ENCODE peak calls at places on chromosomes 5 and 9, in six cellular contexts. D, H, N, Y, Q and V are unnamed samples.

GRCh38 chr9:121788686-121789366 is 137.4 kb downstream of the DAB2IP start:
- DNase-seq in D (no peak), H (peak; percentile 69), N (no peak), Y (no peak), Q (no peak), V (no peak)

GRCh38 chr5:116738270-116738947 is 163.8 kb upstream of the SEMA6A start:
- DNase-seq in D (no peak), H (no peak), N (no peak), Y (no peak), Q (no peak), V (peak; percentile 37)

GRCh38 chr5:141560141-141560540 is 58.7 kb downstream of the DIAPH1 start:
- DNase-seq in D (no peak), H (peak; percentile 34), N (no peak), Y (no peak), Q (no peak), V (no peak)

GRCh38 chr9:112218908-112219307 is 43.8 kb upstream of the SUSD1 start:
- DNase-seq in D (no peak), H (no peak), N (no peak), Y (no peak), Q (no peak), V (no peak)

GRCh38 chr5:113122053-113122452 is 145.5 kb downstream of the DCP2 start:
- DNase-seq in D (no peak), H (peak; percentile 84), N (no peak), Y (no peak), Q (peak; percentile 41), V (no peak)

GRCh38 chr5:91384671-91385430 is 1.7 kb upstream of the ARRDC3 start:
- DNase-seq in D (peak; percentile 43), H (peak; percentile 93), N (no peak), Y (no peak), Q (no peak), V (peak; percentile 73)

GRCh38 chr9:137192859-137193258 is 4.4 kb downstream of the SSNA1 start:
- DNase-seq in D (no peak), H (no peak), N (no peak), Y (no peak), Q (no peak), V (no peak)

GRCh38 chr5:40619406-40619805 is 60.3 kb upstream of the PTGER4 start:
- DNase-seq in D (no peak), H (no peak), N (no peak), Y (no peak), Q (no peak), V (no peak)

GRCh38 chr9:75090579-75090978 is 2.3 kb downstream of the OSTF1 start:
- DNase-seq in D (no peak), H (no peak), N (no peak), Y (no peak), Q (no peak), V (no peak)

GRCh38 chr9:73573235-73573634 is 421.6 kb downstream of the ANXA1 start:
- DNase-seq in D (no peak), H (no peak), N (no peak), Y (no peak), Q (no peak), V (no peak)

GRCh38 chr9:112020680-112021596 is 124.3 kb downstream of the UGCG start:
- DNase-seq in D (no peak), H (peak; percentile 89), N (no peak), Y (no peak), Q (no peak), V (no peak)

GRCh38 chr5:1526151-1526631 is 2.4 kb upstream of the LPCAT1 start:
- DNase-seq in D (no peak), H (no peak), N (no peak), Y (no peak), Q (no peak), V (no peak)

GRCh38 chr5:6311568-6312501 is 66.5 kb downstream of the MED10 start:
- DNase-seq in D (no peak), H (no peak), N (no peak), Y (no peak), Q (peak; percentile 38), V (peak; percentile 71)

GRCh38 chr5:158303883-158304282 is 444.9 kb upstream of the CLINT1 start:
- DNase-seq in D (no peak), H (no peak), N (no peak), Y (no peak), Q (no peak), V (no peak)

GRCh38 chr5:158302029-158302428 is 443.1 kb upstream of the CLINT1 start:
- DNase-seq in D (no peak), H (no peak), N (no peak), Y (no peak), Q (no peak), V (no peak)

GRCh38 chr5:158301186-158301585 is 442.2 kb upstream of the CLINT1 start:
- DNase-seq in D (no peak), H (no peak), N (no peak), Y (no peak), Q (no peak), V (no peak)

DNA sequence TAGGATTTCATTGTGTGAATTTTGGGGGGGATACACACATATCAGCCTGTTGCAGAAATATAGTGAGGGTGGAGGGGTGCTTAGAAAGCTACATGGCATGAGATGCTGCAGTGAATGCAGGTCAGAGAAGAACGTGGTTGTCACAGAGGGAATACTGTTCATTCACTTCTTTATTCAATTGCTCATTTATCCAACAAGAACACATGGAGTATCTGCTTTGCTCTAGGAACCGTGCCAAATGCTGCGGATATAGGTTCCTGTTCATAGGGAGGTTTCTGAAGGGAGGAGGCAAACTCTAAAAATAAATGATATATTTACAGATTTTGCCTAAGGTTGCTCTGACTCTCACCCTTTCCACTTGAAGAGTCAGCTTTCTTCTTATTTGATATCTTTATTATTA is 444.3 kb upstream of the CLINT1 start:
- DNase-seq in D (no peak), H (no peak), N (no peak), Y (no peak), Q (no peak), V (peak; percentile 18)
- TF ChIP-seq CTCF in D (no peak), H (no peak), N (no peak), Y (no peak), Q (no peak), V (no peak)

GRCh38 chr9:35716236-35716635 is 15.8 kb downstream of the TLN1 start:
- DNase-seq in D (no peak), H (no peak), N (no peak), Y (no peak), Q (no peak), V (no peak)
- TF ChIP-seq CTCF in D (no peak), H (no peak), N (no peak), Y (no peak), Q (no peak), V (no peak)

DNA sequence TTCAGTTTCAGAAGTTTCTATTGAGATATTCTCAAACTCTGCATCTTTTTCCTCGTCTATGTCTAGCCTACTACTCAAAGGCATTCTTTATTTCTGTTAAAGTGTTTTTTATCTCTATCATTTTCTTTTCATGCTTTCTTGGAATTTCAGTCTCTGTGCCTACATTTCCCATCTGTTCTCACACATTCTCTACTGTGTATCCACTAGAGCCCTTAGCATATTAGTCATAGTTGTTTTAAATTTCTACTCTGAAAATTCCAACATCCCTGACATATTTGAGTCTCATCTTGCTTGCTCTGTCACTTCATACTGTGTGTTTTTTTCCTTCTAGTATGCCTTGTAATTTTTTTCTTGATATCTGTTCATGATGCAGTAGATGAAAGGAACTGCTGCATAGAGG is 60.3 kb upstream of the GNA14 start:
- DNase-seq in D (no peak), H (no peak), N (no peak), Y (no peak), Q (no peak), V (no peak)
- TF ChIP-seq CTCF in D (no peak), H (no peak), N (no peak), Y (no peak), Q (no peak), V (no peak)

GRCh38 chr9:132181796-132182521 is 20.1 kb downstream of the NTNG2 start:
- DNase-seq in D (peak; percentile 38), H (no peak), N (no peak), Y (no peak), Q (peak; percentile 58), V (peak; percentile 94)

GRCh38 chr9:132183715-132184114 is 21.9 kb downstream of the NTNG2 start:
- DNase-seq in D (no peak), H (no peak), N (no peak), Y (no peak), Q (no peak), V (no peak)

GRCh38 chr9:132183134-132183533 is 21.3 kb downstream of the NTNG2 start:
- DNase-seq in D (no peak), H (no peak), N (no peak), Y (no peak), Q (no peak), V (peak; percentile 65)

GRCh38 chr9:132185164-132186009 is 23.5 kb downstream of the NTNG2 start:
- DNase-seq in D (peak; percentile 34), H (no peak), N (no peak), Y (no peak), Q (no peak), V (no peak)

GRCh38 chr9:132182609-132183073 is 20.8 kb downstream of the NTNG2 start:
- DNase-seq in D (peak; percentile 41), H (no peak), N (no peak), Y (no peak), Q (no peak), V (peak; percentile 81)
- TF ChIP-seq CTCF in D (peak; percentile 23), H (no peak), N (peak; percentile 46), Y (no peak), Q (peak; percentile 13), V (peak; percentile 34)

GRCh38 chr9:6973089-6973488 is 215.3 kb downstream of the KDM4C start:
- DNase-seq in D (no peak), H (no peak), N (no peak), Y (no peak), Q (no peak), V (no peak)
- TF ChIP-seq CTCF in D (no peak), H (no peak), N (no peak), Y (no peak), Q (no peak), V (no peak)

GRCh38 chr5:179907570-179908324 is at the start of gene TBC1D9B:
- DNase-seq in D (peak; percentile 71), H (peak; percentile 80), N (peak; percentile 52), Y (peak; percentile 63), Q (peak; percentile 73), V (peak; percentile 96)

GRCh38 chr5:179906294-179906794 is 1.4 kb downstream of the TBC1D9B start:
- DNase-seq in D (no peak), H (no peak), N (no peak), Y (no peak), Q (no peak), V (no peak)

GRCh38 chr5:179909224-179909623 is 1.5 kb upstream of the TBC1D9B start:
- DNase-seq in D (no peak), H (no peak), N (no peak), Y (no peak), Q (no peak), V (no peak)

GRCh38 chr5:179906795-179907569 is 715 bp downstream of the TBC1D9B start:
- DNase-seq in D (no peak), H (peak; percentile 53), N (peak; percentile 14), Y (peak; percentile 9), Q (no peak), V (peak; percentile 79)

GRCh38 chr5:179908528-179908927 is 831 bp upstream of the TBC1D9B start:
- DNase-seq in D (peak; percentile 30), H (no peak), N (peak; percentile 28), Y (no peak), Q (no peak), V (peak; percentile 67)
- TF ChIP-seq CTCF in D (peak; percentile 23), H (no peak), N (peak; percentile 43), Y (no peak), Q (no peak), V (peak; percentile 26)